ENCODE peak calls at places on chromosomes 4 and X, in four cellular contexts. T, Z, E and G are unnamed samples.

GRCh38 chrX:122703762-122704161 is 480.3 kb upstream of the GRIA3 start:
- DNase-seq in T (no peak), Z (no peak), E (no peak), G (no peak)

GRCh38 chr4:47145630-47146029 is 114.3 kb downstream of the GABRB1 start:
- DNase-seq in T (no peak), Z (peak; percentile 1), E (peak; percentile 41), G (no peak)

GRCh38 chrX:77017093-77017492 is 430.1 kb upstream of the FGF16 start:
- DNase-seq in T (no peak), Z (no peak), E (no peak), G (no peak)

GRCh38 chrX:68895339-68896250 is 66.8 kb downstream of the EFNB1 start:
- DNase-seq in T (no peak), Z (peak; percentile 3), E (no peak), G (peak; percentile 5)

GRCh38 chrX:637660-638481 is 7.3 kb downstream of the SHOX start:
- DNase-seq in T (no peak), Z (no peak), E (no peak), G (no peak)

GRCh38 chr4:142812091-142812490 is 34.0 kb downstream of the INPP4B start:
- DNase-seq in T (no peak), Z (no peak), E (no peak), G (no peak)

GRCh38 chr4:36288727-36289126 is 7.3 kb downstream of the DTHD1 start:
- DNase-seq in T (no peak), Z (no peak), E (no peak), G (no peak)

GRCh38 chrX:115311666-115312065 is 22.2 kb downstream of the LUZP4 start:
- DNase-seq in T (peak; percentile 67), Z (no peak), E (no peak), G (no peak)

GRCh38 chr4:110902500-110902899 is 279.6 kb upstream of the PITX2 start:
- DNase-seq in T (no peak), Z (no peak), E (no peak), G (no peak)

GRCh38 chrX:39144965-39145364 is 343.7 kb downstream of the MID1IP1 start:
- DNase-seq in T (no peak), Z (no peak), E (no peak), G (no peak)

GRCh38 chr4:7165874-7166201 is 26.5 kb upstream of the SORCS2 start:
- DNase-seq in T (no peak), Z (no peak), E (no peak), G (no peak)

GRCh38 chr4:124596811-124597210 is 115.7 kb downstream of the ANKRD50 start:
- DNase-seq in T (no peak), Z (no peak), E (no peak), G (no peak)

GRCh38 chr4:183588169-183588675 is 70.8 kb downstream of the RWDD4 start:
- DNase-seq in T (no peak), Z (no peak), E (no peak), G (no peak)
- TF ChIP-seq TCF7 in T (no peak), Z (no peak), E (no peak), G (no peak)

GRCh38 chr4:151163855-151164254 is 64.4 kb downstream of the RPS3A start:
- DNase-seq in T (no peak), Z (no peak), E (no peak), G (no peak)
- TF ChIP-seq TCF7 in T (no peak), Z (no peak), E (no peak), G (no peak)

GRCh38 chr4:73705721-73706120 is 34.6 kb upstream of the CXCL8 start:
- DNase-seq in T (no peak), Z (no peak), E (no peak), G (no peak)
- TF ChIP-seq TCF7 in T (no peak), Z (no peak), E (no peak), G (no peak)

GRCh38 chr4:42543126-42543525 is 113.8 kb downstream of the ATP8A1 start:
- DNase-seq in T (no peak), Z (no peak), E (no peak), G (no peak)
- TF ChIP-seq TCF7 in T (no peak), Z (no peak), E (no peak), G (no peak)

GRCh38 chr4:99201687-99202086 is 17.4 kb downstream of the ADH6 start:
- DNase-seq in T (no peak), Z (no peak), E (no peak), G (no peak)
- TF ChIP-seq TCF7 in T (no peak), Z (no peak), E (no peak), G (no peak)

GRCh38 chr4:101594588-101594987 is 195.9 kb upstream of the BANK1 start:
- DNase-seq in T (no peak), Z (no peak), E (no peak), G (no peak)
- TF ChIP-seq TCF7 in T (no peak), Z (no peak), E (no peak), G (no peak)